ENCODE peak calls at places on chromosomes 2 and 18, in ten cellular contexts. D, G, M, X, E, Q, F, H, R and U are unnamed samples.

GRCh38 chr18:51168031-51168742 is 29.3 kb downstream of the MEX3C start:
- DNase-seq in D (no peak), G (no peak), M (no peak), X (no peak), E (no peak), Q (no peak), F (no peak), H (no peak), R (no peak), U (no peak)

GRCh38 chr2:128503358-128504241 is 184.9 kb upstream of the HS6ST1 start:
- DNase-seq in D (no peak), G (no peak), M (no peak), X (no peak), E (no peak), Q (no peak), F (no peak), H (no peak), R (no peak), U (no peak)

GRCh38 chr2:27922842-27923241 is 32.3 kb downstream of the BABAM2 start:
- DNase-seq in D (no peak), G (no peak), M (no peak), X (no peak), E (no peak), Q (no peak), F (no peak), H (no peak), R (no peak), U (no peak)

GRCh38 chr18:11570770-11571169 is 38.6 kb upstream of the SLC35G4 start:
- DNase-seq in D (no peak), G (no peak), M (no peak), X (peak; percentile 8), E (peak; percentile 46), Q (no peak), F (no peak), H (no peak), R (no peak), U (no peak)

GRCh38 chr2:30695749-30696148 is 111.5 kb downstream of the CAPN13 start:
- DNase-seq in D (no peak), G (no peak), M (no peak), X (no peak), E (no peak), Q (peak; percentile 21), F (no peak), H (no peak), R (no peak), U (no peak)

GRCh38 chr2:111243295-111243694 is 122.6 kb downstream of the BCL2L11 start:
- DNase-seq in D (no peak), G (no peak), M (no peak), X (no peak), E (no peak), Q (no peak), F (no peak), H (no peak), R (no peak), U (no peak)

GRCh38 chr2:1757567-1757966 is 13.3 kb upstream of the PXDN start:
- DNase-seq in D (no peak), G (no peak), M (no peak), X (no peak), E (no peak), Q (no peak), F (no peak), H (no peak), R (no peak), U (no peak)

GRCh38 chr2:217749009-217749408 is 253.8 kb downstream of the TNS1 start:
- DNase-seq in D (no peak), G (no peak), M (no peak), X (no peak), E (no peak), Q (peak; percentile 38), F (peak; percentile 93), H (no peak), R (no peak), U (no peak)

GRCh38 chr2:119371111-119371510 is 4.3 kb downstream of the DBI start:
- DNase-seq in D (no peak), G (no peak), M (no peak), X (no peak), E (no peak), Q (no peak), F (peak; percentile 72), H (no peak), R (peak; percentile 76), U (no peak)

GRCh38 chr18:51070545-51070944 is 40.5 kb downstream of the SMAD4 start:
- DNase-seq in D (no peak), G (no peak), M (no peak), X (peak; percentile 57), E (peak; percentile 89), Q (no peak), F (no peak), H (peak; percentile 56), R (no peak), U (no peak)

GRCh38 chr18:76449110-76449453 is 46.0 kb downstream of the ZNF516 start:
- DNase-seq in D (no peak), G (no peak), M (no peak), X (no peak), E (no peak), Q (peak; percentile 44), F (no peak), H (no peak), R (no peak), U (no peak)

GRCh38 chr2:231029563-231029962 is 7.8 kb upstream of the C2orf72 start:
- DNase-seq in D (no peak), G (no peak), M (no peak), X (no peak), E (no peak), Q (no peak), F (no peak), H (no peak), R (no peak), U (no peak)

GRCh38 chr18:78883501-78883900 is 96.1 kb upstream of the SALL3 start:
- DNase-seq in D (no peak), G (no peak), M (no peak), X (no peak), E (no peak), Q (no peak), F (no peak), H (no peak), R (no peak), U (no peak)

GRCh38 chr2:52083214-52083613 is 1051.3 kb upstream of the NRXN1 start:
- DNase-seq in D (no peak), G (no peak), M (no peak), X (no peak), E (no peak), Q (no peak), F (no peak), H (no peak), R (no peak), U (no peak)

GRCh38 chr2:227796044-227796780 is 17.4 kb upstream of the CCL20 start:
- DNase-seq in D (peak; percentile 65), G (no peak), M (no peak), X (no peak), E (no peak), Q (no peak), F (no peak), H (no peak), R (no peak), U (no peak)

GRCh38 chr2:84132371-84132770 is 326.7 kb downstream of the SUCLG1 start:
- DNase-seq in D (no peak), G (no peak), M (no peak), X (no peak), E (no peak), Q (no peak), F (no peak), H (no peak), R (no peak), U (no peak)

GRCh38 chr2:119760237-119760807 is 600 bp downstream of the PTPN4 start:
- DNase-seq in D (no peak), G (no peak), M (peak; percentile 26), X (no peak), E (no peak), Q (peak; percentile 59), F (peak; percentile 57), H (no peak), R (no peak), U (no peak)

GRCh38 chr2:103144837-103145236 is 383.0 kb downstream of the TMEM182 start:
- DNase-seq in D (no peak), G (no peak), M (no peak), X (peak; percentile 19), E (no peak), Q (no peak), F (no peak), H (no peak), R (no peak), U (no peak)

GRCh38 chr2:120605231-120605935 is 130.3 kb upstream of the GLI2 start:
- DNase-seq in D (no peak), G (no peak), M (no peak), X (no peak), E (no peak), Q (no peak), F (no peak), H (no peak), R (no peak), U (no peak)

GRCh38 chr2:74585406-74586182 is 31.1 kb downstream of the DOK1 start:
- DNase-seq in D (no peak), G (no peak), M (no peak), X (no peak), E (no peak), Q (no peak), F (peak; percentile 4), H (no peak), R (no peak), U (no peak)

GRCh38 chr2:20398956-20399567 is 47.8 kb upstream of the RHOB start:
- DNase-seq in D (no peak), G (no peak), M (no peak), X (no peak), E (peak; percentile 41), Q (no peak), F (no peak), H (no peak), R (no peak), U (no peak)

GRCh38 chr2:205390866-205391265 is 291.4 kb upstream of the NRP2 start:
- DNase-seq in D (no peak), G (no peak), M (no peak), X (no peak), E (no peak), Q (no peak), F (no peak), H (no peak), R (no peak), U (no peak)